ENCODE peak calls at places on chromosomes 2 and 18, in ten cellular contexts. One of them, this sample, is unnamed.

GRCh38 chr2:187594801-187595200 is 40.6 kb upstream of the TFPI start:
- DNase-seq in left ventricle myocardium inferior: no peak
- DNase-seq in breast epithelium: no peak
- DNase-seq in GM23248: peak; percentile 19
- DNase-seq in neural progenitor cell: no peak
- DNase-seq in mesenchymal stem cell: peak; percentile 37
- DNase-seq in body of pancreas: no peak
- DNase-seq in psoas muscle: no peak
- DNase-seq in fibroblast of lung: peak; percentile 65
- DNase-seq in astrocyte: no peak
- DNase-seq in this sample: no peak

GRCh38 chr18:29874519-29875098 is 1167.9 kb downstream of the DSC3 start:
- DNase-seq in left ventricle myocardium inferior: no peak
- DNase-seq in breast epithelium: no peak
- DNase-seq in GM23248: peak; percentile 46
- DNase-seq in neural progenitor cell: peak; percentile 61
- DNase-seq in mesenchymal stem cell: peak; percentile 58
- DNase-seq in body of pancreas: no peak
- DNase-seq in psoas muscle: no peak
- DNase-seq in fibroblast of lung: peak; percentile 30
- DNase-seq in astrocyte: peak; percentile 16
- DNase-seq in this sample: peak; percentile 28

GRCh38 chr2:164917296-164917903 is 37.9 kb downstream of the SLC38A11 start:
- DNase-seq in left ventricle myocardium inferior: peak; percentile 41
- DNase-seq in breast epithelium: no peak
- DNase-seq in GM23248: peak; percentile 33
- DNase-seq in neural progenitor cell: peak; percentile 59
- DNase-seq in mesenchymal stem cell: peak; percentile 34
- DNase-seq in body of pancreas: peak; percentile 81
- DNase-seq in psoas muscle: peak; percentile 28
- DNase-seq in fibroblast of lung: peak; percentile 35
- DNase-seq in astrocyte: no peak
- DNase-seq in this sample: peak; percentile 60

GRCh38 chr2:223779877-223780276 is 57.5 kb downstream of the AP1S3 start:
- DNase-seq in left ventricle myocardium inferior: no peak
- DNase-seq in breast epithelium: no peak
- DNase-seq in GM23248: peak; percentile 53
- DNase-seq in neural progenitor cell: peak; percentile 52
- DNase-seq in mesenchymal stem cell: peak; percentile 25
- DNase-seq in body of pancreas: peak; percentile 18
- DNase-seq in psoas muscle: no peak
- DNase-seq in fibroblast of lung: peak; percentile 42
- DNase-seq in astrocyte: no peak
- DNase-seq in this sample: peak; percentile 61

GRCh38 chr2:15732341-15733077 is 140.8 kb downstream of the DDX1 start:
- DNase-seq in left ventricle myocardium inferior: no peak
- DNase-seq in breast epithelium: no peak
- DNase-seq in GM23248: no peak
- DNase-seq in neural progenitor cell: no peak
- DNase-seq in mesenchymal stem cell: no peak
- DNase-seq in body of pancreas: no peak
- DNase-seq in psoas muscle: no peak
- DNase-seq in fibroblast of lung: no peak
- DNase-seq in astrocyte: no peak
- DNase-seq in this sample: no peak

GRCh38 chr18:22169011-22169888 is at the start of gene GATA6:
- DNase-seq in left ventricle myocardium inferior: peak; percentile 92
- DNase-seq in breast epithelium: no peak
- DNase-seq in GM23248: peak; percentile 95
- DNase-seq in neural progenitor cell: peak; percentile 92
- DNase-seq in mesenchymal stem cell: peak; percentile 93
- DNase-seq in body of pancreas: peak; percentile 98
- DNase-seq in psoas muscle: peak; percentile 70
- DNase-seq in fibroblast of lung: peak; percentile 95
- DNase-seq in astrocyte: peak; percentile 90
- DNase-seq in this sample: peak; percentile 97

GRCh38 chr2:118641711-118642110 is 205.7 kb downstream of the EN1 start:
- DNase-seq in left ventricle myocardium inferior: no peak
- DNase-seq in breast epithelium: no peak
- DNase-seq in GM23248: peak; percentile 28
- DNase-seq in neural progenitor cell: no peak
- DNase-seq in mesenchymal stem cell: no peak
- DNase-seq in body of pancreas: no peak
- DNase-seq in psoas muscle: no peak
- DNase-seq in fibroblast of lung: no peak
- DNase-seq in astrocyte: peak; percentile 28
- DNase-seq in this sample: no peak

GRCh38 chr2:203692039-203692710 is 14.3 kb upstream of the CD28 start:
- DNase-seq in left ventricle myocardium inferior: no peak
- DNase-seq in breast epithelium: no peak
- DNase-seq in GM23248: no peak
- DNase-seq in neural progenitor cell: no peak
- DNase-seq in mesenchymal stem cell: peak; percentile 47
- DNase-seq in body of pancreas: no peak
- DNase-seq in psoas muscle: no peak
- DNase-seq in fibroblast of lung: peak; percentile 71
- DNase-seq in astrocyte: no peak
- DNase-seq in this sample: no peak

GRCh38 chr2:196586511-196586991 is 53.0 kb upstream of the CCDC150 start:
- DNase-seq in left ventricle myocardium inferior: no peak
- DNase-seq in breast epithelium: no peak
- DNase-seq in GM23248: peak; percentile 89
- DNase-seq in neural progenitor cell: no peak
- DNase-seq in mesenchymal stem cell: peak; percentile 82
- DNase-seq in body of pancreas: no peak
- DNase-seq in psoas muscle: no peak
- DNase-seq in fibroblast of lung: peak; percentile 76
- DNase-seq in astrocyte: peak; percentile 88
- DNase-seq in this sample: no peak

GRCh38 chr2:100245681-100246080 is 76.6 kb downstream of the LONRF2 start:
- DNase-seq in left ventricle myocardium inferior: no peak
- DNase-seq in breast epithelium: no peak
- DNase-seq in GM23248: no peak
- DNase-seq in neural progenitor cell: no peak
- DNase-seq in mesenchymal stem cell: no peak
- DNase-seq in body of pancreas: no peak
- DNase-seq in psoas muscle: no peak
- DNase-seq in fibroblast of lung: no peak
- DNase-seq in astrocyte: no peak
- DNase-seq in this sample: no peak

GRCh38 chr18:78728301-78729098 is 251.1 kb upstream of the SALL3 start:
- DNase-seq in left ventricle myocardium inferior: no peak
- DNase-seq in breast epithelium: no peak
- DNase-seq in GM23248: no peak
- DNase-seq in neural progenitor cell: no peak
- DNase-seq in mesenchymal stem cell: no peak
- DNase-seq in body of pancreas: no peak
- DNase-seq in psoas muscle: no peak
- DNase-seq in fibroblast of lung: no peak
- DNase-seq in astrocyte: no peak
- DNase-seq in this sample: no peak

GRCh38 chr18:63168287-63168686 is 151.3 kb downstream of the BCL2 start:
- DNase-seq in left ventricle myocardium inferior: no peak
- DNase-seq in breast epithelium: no peak
- DNase-seq in GM23248: no peak
- DNase-seq in neural progenitor cell: no peak
- DNase-seq in mesenchymal stem cell: no peak
- DNase-seq in body of pancreas: no peak
- DNase-seq in psoas muscle: no peak
- DNase-seq in fibroblast of lung: no peak
- DNase-seq in astrocyte: no peak
- DNase-seq in this sample: no peak

GRCh38 chr2:232228332-232228731 is 150.2 kb upstream of the ALPP start:
- DNase-seq in left ventricle myocardium inferior: no peak
- DNase-seq in breast epithelium: no peak
- DNase-seq in GM23248: no peak
- DNase-seq in neural progenitor cell: no peak
- DNase-seq in mesenchymal stem cell: no peak
- DNase-seq in body of pancreas: no peak
- DNase-seq in psoas muscle: no peak
- DNase-seq in fibroblast of lung: no peak
- DNase-seq in astrocyte: no peak
- DNase-seq in this sample: no peak

GRCh38 chr2:180696005-180696404 is 284.4 kb upstream of the UBE2E3 start:
- DNase-seq in left ventricle myocardium inferior: no peak
- DNase-seq in breast epithelium: no peak
- DNase-seq in GM23248: no peak
- DNase-seq in neural progenitor cell: no peak
- DNase-seq in mesenchymal stem cell: no peak
- DNase-seq in body of pancreas: no peak
- DNase-seq in psoas muscle: no peak
- DNase-seq in fibroblast of lung: no peak
- DNase-seq in astrocyte: no peak
- DNase-seq in this sample: no peak

GRCh38 chr2:34337735-34338134 is 738.6 kb upstream of the FAM98A start:
- DNase-seq in left ventricle myocardium inferior: no peak
- DNase-seq in breast epithelium: no peak
- DNase-seq in GM23248: no peak
- DNase-seq in neural progenitor cell: no peak
- DNase-seq in mesenchymal stem cell: no peak
- DNase-seq in body of pancreas: no peak
- DNase-seq in psoas muscle: no peak
- DNase-seq in fibroblast of lung: no peak
- DNase-seq in astrocyte: no peak
- DNase-seq in this sample: no peak

GRCh38 chr2:181025004-181025403 is 44.6 kb downstream of the UBE2E3 start:
- DNase-seq in left ventricle myocardium inferior: no peak
- DNase-seq in breast epithelium: no peak
- DNase-seq in GM23248: no peak
- DNase-seq in neural progenitor cell: no peak
- DNase-seq in mesenchymal stem cell: peak; percentile 44
- DNase-seq in body of pancreas: no peak
- DNase-seq in psoas muscle: no peak
- DNase-seq in fibroblast of lung: peak; percentile 49
- DNase-seq in astrocyte: no peak
- DNase-seq in this sample: no peak

GRCh38 chr2:158182681-158183350 is 81.1 kb downstream of the UPP2 start:
- DNase-seq in left ventricle myocardium inferior: no peak
- DNase-seq in breast epithelium: no peak
- DNase-seq in GM23248: no peak
- DNase-seq in neural progenitor cell: no peak
- DNase-seq in mesenchymal stem cell: no peak
- DNase-seq in body of pancreas: no peak
- DNase-seq in psoas muscle: no peak
- DNase-seq in fibroblast of lung: no peak
- DNase-seq in astrocyte: no peak
- DNase-seq in this sample: no peak
- H3K27ac ChIP-seq in left ventricle myocardium inferior: no peak overlapping the region
- H3K27ac ChIP-seq in breast epithelium: no peak overlapping the region
- H3K27ac ChIP-seq in GM23248: no peak overlapping the region
- H3K27ac ChIP-seq in neural progenitor cell: no peak overlapping the region
- H3K27ac ChIP-seq in mesenchymal stem cell: no peak overlapping the region
- H3K27ac ChIP-seq in body of pancreas: no peak overlapping the region
- H3K27ac ChIP-seq in psoas muscle: no peak overlapping the region
- H3K27ac ChIP-seq in fibroblast of lung: no peak overlapping the region
- H3K27ac ChIP-seq in astrocyte: no peak overlapping the region
- H3K27ac ChIP-seq in this sample: no peak overlapping the region

GRCh38 chr2:22883054-22883453 is 501.9 kb upstream of the KLHL29 start:
- DNase-seq in left ventricle myocardium inferior: no peak
- DNase-seq in breast epithelium: no peak
- DNase-seq in GM23248: no peak
- DNase-seq in neural progenitor cell: no peak
- DNase-seq in mesenchymal stem cell: no peak
- DNase-seq in body of pancreas: no peak
- DNase-seq in psoas muscle: no peak
- DNase-seq in fibroblast of lung: no peak
- DNase-seq in astrocyte: no peak
- DNase-seq in this sample: no peak

GRCh38 chr2:22879009-22879863 is 505.7 kb upstream of the KLHL29 start:
- DNase-seq in left ventricle myocardium inferior: no peak
- DNase-seq in breast epithelium: no peak
- DNase-seq in GM23248: no peak
- DNase-seq in neural progenitor cell: no peak
- DNase-seq in mesenchymal stem cell: no peak
- DNase-seq in body of pancreas: no peak
- DNase-seq in psoas muscle: no peak
- DNase-seq in fibroblast of lung: no peak
- DNase-seq in astrocyte: no peak
- DNase-seq in this sample: no peak

GRCh38 chr2:22880161-22880560 is 504.8 kb upstream of the KLHL29 start:
- DNase-seq in left ventricle myocardium inferior: no peak
- DNase-seq in breast epithelium: no peak
- DNase-seq in GM23248: no peak
- DNase-seq in neural progenitor cell: no peak
- DNase-seq in mesenchymal stem cell: no peak
- DNase-seq in body of pancreas: no peak
- DNase-seq in psoas muscle: no peak
- DNase-seq in fibroblast of lung: no peak
- DNase-seq in astrocyte: no peak
- DNase-seq in this sample: no peak

GRCh38 chr2:22878094-22878493 is 506.9 kb upstream of the KLHL29 start:
- DNase-seq in left ventricle myocardium inferior: no peak
- DNase-seq in breast epithelium: no peak
- DNase-seq in GM23248: no peak
- DNase-seq in neural progenitor cell: peak; percentile 87
- DNase-seq in mesenchymal stem cell: no peak
- DNase-seq in body of pancreas: no peak
- DNase-seq in psoas muscle: no peak
- DNase-seq in fibroblast of lung: no peak
- DNase-seq in astrocyte: no peak
- DNase-seq in this sample: no peak
- H3K4me3 ChIP-seq in left ventricle myocardium inferior: no peak overlapping the region
- H3K4me3 ChIP-seq in breast epithelium: no peak overlapping the region
- H3K4me3 ChIP-seq in GM23248: no peak overlapping the region
- H3K4me3 ChIP-seq in neural progenitor cell: no peak overlapping the region
- H3K4me3 ChIP-seq in mesenchymal stem cell: no peak overlapping the region
- H3K4me3 ChIP-seq in body of pancreas: no peak overlapping the region
- H3K4me3 ChIP-seq in psoas muscle: no peak overlapping the region
- H3K4me3 ChIP-seq in fibroblast of lung: no peak overlapping the region
- H3K4me3 ChIP-seq in astrocyte: no peak overlapping the region
- H3K4me3 ChIP-seq in this sample: no peak overlapping the region

DNA sequence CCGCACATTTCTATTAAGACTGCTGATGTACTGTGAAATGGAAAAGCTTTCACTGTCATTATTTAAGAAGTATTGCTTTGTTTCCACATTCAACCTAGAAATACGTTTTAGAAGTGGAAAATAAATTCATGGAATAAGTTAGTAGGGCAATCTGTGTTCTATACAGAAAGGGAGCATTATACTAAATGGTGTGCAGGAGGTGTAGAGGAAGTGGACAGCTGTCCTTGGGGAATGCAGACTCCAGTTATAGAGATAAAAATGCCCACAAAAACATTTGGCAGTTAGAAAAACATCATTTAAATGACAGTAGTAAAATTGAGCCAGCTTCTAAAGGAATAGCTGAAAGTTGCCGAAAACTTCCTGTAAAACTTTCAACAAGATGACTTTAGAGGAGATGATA is 46.8 kb downstream of the PIK3C3 start:
- DNase-seq in left ventricle myocardium inferior: no peak
- DNase-seq in breast epithelium: no peak
- DNase-seq in GM23248: no peak
- DNase-seq in neural progenitor cell: no peak
- DNase-seq in mesenchymal stem cell: no peak
- DNase-seq in body of pancreas: no peak
- DNase-seq in psoas muscle: no peak
- DNase-seq in fibroblast of lung: no peak
- DNase-seq in astrocyte: no peak
- DNase-seq in this sample: no peak
- H3K36me3 ChIP-seq in left ventricle myocardium inferior: peaks cover 91% of the 10 kb centered on the region
- H3K36me3 ChIP-seq in breast epithelium: peaks cover 6% of the 10 kb centered on the region
- H3K36me3 ChIP-seq in GM23248: peaks cover 77% of the 10 kb centered on the region
- H3K36me3 ChIP-seq in neural progenitor cell: no peaks in the 10 kb centered on the region
- H3K36me3 ChIP-seq in mesenchymal stem cell: peaks cover 97% of the 10 kb centered on the region
- H3K36me3 ChIP-seq in body of pancreas: no peaks in the 10 kb centered on the region
- H3K36me3 ChIP-seq in psoas muscle: peaks cover 11% of the 10 kb centered on the region
- H3K36me3 ChIP-seq in fibroblast of lung: peaks cover 1% of the 10 kb centered on the region
- H3K36me3 ChIP-seq in astrocyte: peaks cover 30% of the 10 kb centered on the region
- H3K36me3 ChIP-seq in this sample: peaks cover 16% of the 10 kb centered on the region

GRCh38 chr2:152507941-152508340 is 173.0 kb downstream of the FMNL2 start:
- DNase-seq in left ventricle myocardium inferior: no peak
- DNase-seq in breast epithelium: no peak
- DNase-seq in GM23248: no peak
- DNase-seq in neural progenitor cell: no peak
- DNase-seq in mesenchymal stem cell: no peak
- DNase-seq in body of pancreas: no peak
- DNase-seq in psoas muscle: no peak
- DNase-seq in fibroblast of lung: no peak
- DNase-seq in astrocyte: no peak
- DNase-seq in this sample: no peak
- H3K27ac ChIP-seq in left ventricle myocardium inferior: no peak overlapping the region
- H3K27ac ChIP-seq in breast epithelium: no peak overlapping the region
- H3K27ac ChIP-seq in GM23248: no peak overlapping the region
- H3K27ac ChIP-seq in neural progenitor cell: no peak overlapping the region
- H3K27ac ChIP-seq in mesenchymal stem cell: peak overlapping the region; percentile 12
- H3K27ac ChIP-seq in body of pancreas: no peak overlapping the region
- H3K27ac ChIP-seq in psoas muscle: no peak overlapping the region
- H3K27ac ChIP-seq in fibroblast of lung: no peak overlapping the region
- H3K27ac ChIP-seq in astrocyte: peak overlapping the region; percentile 76
- H3K27ac ChIP-seq in this sample: no peak overlapping the region